ENCODE peak calls at places on chromosomes 3 and 15, in seven cellular contexts. C is IMR-90, T is WTC11, G is foreskin fibroblast, F is sigmoid colon, H is breast epithelium, A is brain microvascular endothelial cell. Z is an unnamed sample.

GRCh38 chr15:39443659-39444219 is 137.1 kb upstream of the THBS1 start:
- DNase-seq in C (no peak), G (no peak), H (no peak), F (no peak), A (no peak), T (no peak), Z (no peak)

GRCh38 chr3:62798000-62798399 is 77.2 kb downstream of the CADPS start:
- DNase-seq in T (no peak), F (no peak), C (no peak), G (no peak), H (no peak), A (no peak), Z (no peak)

GRCh38 chr3:49248828-49249227 is 28.2 kb downstream of the C3orf62 start:
- DNase-seq in A (peak), G (no peak), T (no peak), F (peak), C (peak), H (no peak), Z (no peak)

GRCh38 chr3:64908292-64908691 is 220.5 kb upstream of the ADAMTS9 start:
- DNase-seq in C (peak), T (no peak), H (no peak), G (no peak), A (peak), F (no peak), Z (no peak)

GRCh38 chr3:42497009-42497731 is 5.3 kb upstream of the VIPR1 start:
- DNase-seq in G (no peak), T (peak), C (peak), H (peak), A (peak), F (peak), Z (peak)

GRCh38 chr15:87032291-87032690 is 952.6 kb downstream of the AGBL1 start:
- DNase-seq in G (no peak), A (no peak), H (no peak), T (no peak), F (no peak), C (no peak), Z (no peak)

GRCh38 chr3:63961891-63962290 is 49.7 kb upstream of the SCAANT1 start:
- DNase-seq in C (peak), F (no peak), H (no peak), T (no peak), A (no peak), G (no peak), Z (no peak)

GRCh38 chr15:55694652-55695150 is 48.3 kb downstream of the PRTG start:
- DNase-seq in F (no peak), H (no peak), A (no peak), G (peak), T (no peak), C (peak), Z (no peak)

GRCh38 chr3:32500225-32500624 is 2.4 kb downstream of the CMTM6 start:
- DNase-seq in H (no peak), G (no peak), F (no peak), A (no peak), C (peak), T (no peak), Z (no peak)

GRCh38 chr3:195731356-195731960 is 10.7 kb downstream of the MUC20 start:
- DNase-seq in G (no peak), H (no peak), A (no peak), T (no peak), F (peak), C (no peak), Z (no peak)

GRCh38 chr3:40574661-40575060 is 49.9 kb downstream of the ZNF621 start:
- DNase-seq in A (peak), T (no peak), H (no peak), G (no peak), F (no peak), C (no peak), Z (no peak)

GRCh38 chr3:131224886-131225550 is 156.6 kb upstream of the NUDT16 start:
- DNase-seq in G (peak), F (no peak), T (no peak), A (peak), H (no peak), C (peak), Z (no peak)

GRCh38 chr15:78914027-78914764 is 30.6 kb downstream of the CTSH start:
- DNase-seq in F (peak), H (no peak), G (no peak), C (no peak), A (no peak), T (peak), Z (no peak)

GRCh38 chr3:39804951-39805350 is 4.5 kb upstream of the MYRIP start:
- DNase-seq in A (no peak), G (peak), F (no peak), H (no peak), T (no peak), C (no peak), Z (no peak)

GRCh38 chr3:185552358-185552877 is at the start of gene LIPH:
- DNase-seq in T (no peak), F (no peak), C (peak), H (no peak), A (peak), G (peak), Z (no peak)

GRCh38 chr15:35439291-35439690 is 106.7 kb downstream of the DPH6 start:
- DNase-seq in A (peak), H (no peak), G (peak), F (no peak), C (peak), T (no peak), Z (no peak)

GRCh38 chr3:4746241-4746958 is 232.8 kb upstream of the BHLHE40 start:
- DNase-seq in G (no peak), F (no peak), T (no peak), A (peak), H (no peak), C (peak), Z (no peak)

GRCh38 chr3:61288446-61288845 is 37.2 kb upstream of the FHIT start:
- DNase-seq in T (no peak), F (no peak), H (no peak), C (no peak), G (no peak), A (no peak), Z (no peak)

GRCh38 chr3:195906865-195907729 is 1.3 kb downstream of the TNK2 start:
- DNase-seq in F (peak), A (no peak), C (peak), G (no peak), T (no peak), H (no peak), Z (no peak)

GRCh38 chr15:67997996-67998395 is 56.1 kb upstream of the PIAS1 start:
- DNase-seq in F (no peak), C (peak), G (peak), A (peak), T (no peak), H (no peak), Z (no peak)

GRCh38 chr3:101675709-101676218 is 1.2 kb downstream of the ZBTB11 start:
- DNase-seq in A (no peak), F (no peak), C (no peak), T (no peak), H (no peak), G (no peak), Z (no peak)

GRCh38 chr3:66453525-66454463 is 47.0 kb downstream of the LRIG1 start:
- DNase-seq in A (no peak), C (no peak), T (no peak), F (no peak), H (no peak), G (no peak), Z (no peak)

GRCh38 chr3:66450389-66451022 is 50.3 kb downstream of the LRIG1 start:
- DNase-seq in H (no peak), A (no peak), T (no peak), F (peak), C (peak), G (peak), Z (no peak)

GRCh38 chr3:66449411-66449931 is 51.4 kb downstream of the LRIG1 start:
- DNase-seq in G (no peak), F (peak), C (no peak), A (no peak), T (no peak), H (no peak), Z (no peak)

GRCh38 chr3:66454464-66454859 is 46.4 kb downstream of the LRIG1 start:
- DNase-seq in H (no peak), T (no peak), F (no peak), C (no peak), G (no peak), A (no peak), Z (no peak)

GRCh38 chr3:66452247-66453040 is 48.4 kb downstream of the LRIG1 start:
- DNase-seq in H (no peak), A (no peak), T (no peak), G (no peak), C (no peak), F (no peak), Z (no peak)
- TF ChIP-seq CTCF in H (no peak), A (no peak), T (no peak), G (no peak), C (no peak), F (no peak), Z (no peak)

GRCh38 chr3:59065240-59065639 is 15.4 kb upstream of the CFAP20DC start:
- DNase-seq in H (no peak), G (no peak), T (no peak), F (no peak), A (no peak), C (no peak), Z (no peak)

GRCh38 chr3:59064728-59065127 is 14.9 kb upstream of the CFAP20DC start:
- DNase-seq in H (no peak), T (no peak), A (no peak), C (no peak), F (no peak), G (no peak), Z (no peak)

GRCh38 chr3:59069838-59070237 is 20.0 kb upstream of the CFAP20DC start:
- DNase-seq in H (no peak), F (no peak), T (no peak), G (no peak), C (no peak), A (no peak), Z (no peak)

GRCh38 chr3:59064276-59064675 is 14.5 kb upstream of the CFAP20DC start:
- DNase-seq in G (no peak), F (no peak), T (peak), C (no peak), H (no peak), A (no peak), Z (no peak)
- TF ChIP-seq CTCF in G (no peak), F (no peak), T (no peak), C (no peak), H (no peak), A (peak), Z (no peak)

DNA sequence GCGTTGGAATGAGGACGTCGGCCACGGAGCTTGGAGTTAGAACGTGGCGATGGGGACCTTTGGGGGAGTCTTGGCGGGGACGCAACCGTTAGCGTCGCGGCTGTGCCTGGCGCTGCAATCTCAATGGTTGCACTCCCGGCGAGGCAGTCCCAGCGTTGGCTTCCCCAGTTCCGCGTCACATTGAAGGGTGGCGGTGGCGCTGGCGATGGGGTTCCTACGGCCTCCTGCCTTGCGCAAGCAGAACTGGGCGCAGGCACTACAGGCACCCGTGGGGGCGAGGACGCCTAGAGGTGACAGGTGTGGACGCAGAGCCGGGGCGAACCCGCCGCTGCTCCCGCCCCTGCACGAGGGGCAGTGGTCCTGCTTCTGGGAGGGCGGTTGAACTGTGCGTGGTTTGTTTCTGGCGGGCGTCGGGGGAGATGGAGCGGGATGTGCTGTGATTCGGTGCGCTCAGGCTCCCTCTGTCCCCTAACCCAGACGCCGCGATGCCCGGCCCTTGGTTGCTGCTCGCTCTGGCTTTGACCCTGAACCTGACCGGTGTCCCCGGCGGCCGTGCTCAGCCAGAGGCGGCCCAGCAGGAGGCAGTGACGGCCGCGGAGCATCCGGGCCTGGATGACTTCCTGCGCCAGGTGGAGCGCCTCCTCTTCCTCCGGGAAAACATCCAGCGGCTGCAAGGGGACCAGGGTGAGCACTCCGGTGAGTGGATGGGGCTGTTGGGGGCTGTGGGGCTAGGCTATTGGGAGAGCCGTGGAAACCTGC is 991 bp downstream of the TRH start:
- DNase-seq in F (no peak), H (no peak), C (no peak), G (no peak), A (no peak), T (peak), Z (peak)
- TF ChIP-seq CTCF in F (no peak), H (no peak), C (no peak), G (no peak), A (peak), T (no peak), Z (peak)

GRCh38 chr15:69457304-69458280 is 5.0 kb downstream of the RPLP1 start:
- DNase-seq in T (no peak), F (no peak), A (no peak), H (no peak), G (no peak), C (peak), Z (no peak)

GRCh38 chr15:69452702-69453513 is at the start of gene RPLP1:
- DNase-seq in C (peak), A (peak), G (peak), T (peak), F (peak), H (peak), Z (peak)

GRCh38 chr15:69451951-69452701 is 492 bp upstream of the RPLP1 start:
- DNase-seq in F (peak), A (peak), T (no peak), G (no peak), H (no peak), C (peak), Z (no peak)

GRCh38 chr15:69456208-69457166 is 3.9 kb downstream of the RPLP1 start:
- DNase-seq in G (no peak), T (no peak), A (no peak), C (no peak), F (no peak), H (no peak), Z (no peak)

DNA sequence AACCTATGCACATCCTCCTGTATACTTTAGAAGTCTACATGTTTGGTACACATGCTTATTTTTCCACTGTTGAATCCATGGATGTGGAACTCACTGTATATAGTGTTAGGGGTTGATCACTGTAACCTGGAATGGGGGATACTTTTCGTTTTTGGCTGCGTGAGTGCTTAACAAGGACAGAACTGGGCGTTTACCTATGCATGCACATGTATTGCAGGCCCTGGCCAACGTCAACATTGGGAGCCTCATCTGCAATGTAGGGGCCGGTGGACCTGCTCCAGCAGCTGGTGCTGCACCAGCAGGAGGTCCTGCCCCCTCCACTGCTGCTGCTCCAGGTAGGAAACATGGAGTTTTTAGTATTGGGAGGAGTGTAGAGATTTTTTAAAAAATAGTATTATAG is 2.3 kb downstream of the RPLP1 start:
- DNase-seq in T (no peak), C (no peak), H (no peak), F (no peak), A (no peak), G (no peak), Z (no peak)
- TF ChIP-seq CTCF in T (no peak), C (no peak), H (no peak), F (no peak), A (no peak), G (no peak), Z (no peak)

DNA sequence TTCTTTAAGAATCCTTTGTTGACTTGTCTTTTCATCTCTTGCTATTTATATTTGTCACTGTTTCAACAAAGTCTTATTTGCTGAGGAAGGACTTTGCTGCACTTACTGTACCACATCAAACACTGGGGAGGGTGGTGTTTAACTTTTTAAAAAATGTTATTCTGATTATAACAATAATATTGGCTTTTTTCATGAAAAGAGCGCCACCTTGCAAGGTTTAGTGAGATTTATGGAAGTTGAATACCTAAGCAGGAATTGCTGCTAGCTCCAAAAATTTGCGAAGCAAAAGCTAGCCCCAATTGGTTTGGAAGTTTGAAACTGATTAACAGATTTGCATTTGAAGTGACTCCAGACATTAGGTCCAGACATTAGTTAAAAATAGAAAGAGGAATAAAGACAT is 6.7 kb downstream of the ZIC1 start:
- DNase-seq in H (no peak), C (no peak), T (no peak), A (peak), G (no peak), F (no peak), Z (no peak)
- TF ChIP-seq CTCF in H (no peak), C (no peak), T (no peak), A (peak), G (peak), F (no peak), Z (no peak)

DNA sequence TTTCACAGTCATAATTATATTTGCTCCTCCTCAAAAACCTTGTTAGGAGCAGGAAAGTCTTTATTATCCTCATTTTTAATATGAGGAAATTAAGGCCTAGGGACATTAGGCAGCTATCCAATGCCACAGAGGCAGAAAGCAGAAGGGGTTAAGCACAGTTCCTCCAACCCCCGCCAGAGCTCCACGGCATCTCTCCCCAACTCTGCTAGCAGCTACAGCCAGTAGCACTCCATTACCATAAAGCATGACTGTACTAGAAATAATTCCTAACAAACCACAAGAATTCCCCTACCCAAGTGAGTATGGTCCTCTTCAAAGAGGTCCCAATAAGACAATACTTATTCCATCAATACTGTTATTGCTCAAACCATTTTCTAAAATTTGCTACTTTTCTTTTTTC is 9.8 kb downstream of the HEG1 start:
- DNase-seq in F (no peak), C (peak), A (peak), G (peak), T (no peak), H (no peak), Z (no peak)
- TF ChIP-seq CTCF in F (no peak), C (peak), A (peak), G (peak), T (no peak), H (no peak), Z (no peak)

DNA sequence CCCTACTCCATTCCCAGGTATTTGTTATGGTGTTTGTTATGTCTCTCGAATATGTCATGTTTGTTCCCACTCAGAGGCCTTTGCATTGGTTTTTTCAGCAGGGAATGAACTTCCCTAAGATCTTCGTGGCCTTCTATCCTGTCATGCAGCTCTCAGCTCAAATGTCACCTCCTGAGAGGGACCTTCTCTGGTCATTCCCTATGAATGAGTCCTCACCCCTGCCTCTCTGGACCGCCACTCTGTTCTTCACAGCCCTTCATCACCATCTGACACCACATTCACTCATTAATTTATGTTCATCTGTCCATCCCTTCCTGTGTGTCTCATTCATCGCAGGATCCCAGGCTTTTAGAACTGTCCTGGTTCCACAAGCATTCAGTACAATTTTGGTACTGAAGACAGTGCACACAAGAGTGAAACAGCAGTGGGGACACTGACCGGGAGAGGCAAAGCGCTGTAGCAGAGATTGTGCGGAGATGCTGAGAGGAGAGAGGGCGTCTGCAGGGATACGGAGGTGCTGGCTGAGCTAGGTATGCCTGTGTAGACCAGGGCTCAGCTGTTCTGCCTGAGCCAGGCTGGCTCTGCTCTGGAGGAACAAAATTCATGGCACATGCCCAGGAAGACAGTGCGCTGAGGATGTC is 132.3 kb downstream of the CHCHD6 start:
- DNase-seq in F (peak), T (no peak), H (no peak), A (no peak), C (no peak), G (no peak), Z (no peak)
- TF ChIP-seq CTCF in F (no peak), T (no peak), H (no peak), A (no peak), C (no peak), G (no peak), Z (no peak)

DNA sequence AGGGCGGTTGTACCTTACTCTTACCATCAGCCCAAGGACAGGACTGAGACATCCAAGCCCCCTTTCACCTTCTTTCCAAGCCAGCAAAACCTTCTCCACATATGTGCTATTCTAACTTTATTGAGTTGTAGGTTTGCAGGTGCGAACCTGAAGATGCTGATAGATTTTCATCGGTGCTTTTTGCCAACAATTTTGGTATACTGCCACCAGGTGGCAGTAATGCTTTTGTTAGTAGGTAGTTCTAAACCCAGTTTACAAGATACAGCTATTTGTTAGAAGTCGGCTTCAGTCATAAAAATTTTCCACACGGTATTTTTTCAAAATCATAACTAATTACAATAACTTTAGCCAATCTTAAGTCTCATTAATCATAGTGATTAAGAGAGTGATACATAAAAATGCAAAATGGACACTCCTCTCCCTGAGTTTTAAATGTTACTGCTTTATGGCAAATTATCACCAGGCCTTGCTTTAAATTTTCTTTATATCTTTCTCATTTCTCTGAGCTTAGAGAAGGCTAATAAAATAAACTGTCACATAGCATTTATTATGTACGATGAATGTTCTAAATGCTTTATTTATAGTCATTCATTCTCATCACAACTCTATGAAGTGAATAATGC is 636 bp downstream of the TBC1D21 start:
- DNase-seq in A (peak), H (no peak), C (peak), G (peak), T (no peak), F (no peak), Z (no peak)
- TF ChIP-seq CTCF in A (peak), H (no peak), C (peak), G (peak), T (peak), F (no peak), Z (peak)